ENCODE peak calls at places on chromosomes 11 and 22, in nine cellular contexts. I is A549, O is GM12878, J is ovary, P is suprapubic skin, F is esophagus muscularis mucosa, C is tibial nerve, Y is HepG2, G is stomach. N is an unnamed sample.

GRCh38 chr11:85694385-85694980 is 8.5 kb upstream of the CCDC89 start:
- DNase-seq in I (peak), O (no peak), J (no peak), P (no peak), F (no peak), C (no peak), Y (peak), G (no peak), N (no peak)

GRCh38 chr11:110565690-110566336 is 136.1 kb downstream of the FDX1 start:
- DNase-seq in I (no peak), O (no peak), J (no peak), P (no peak), F (no peak), C (no peak), Y (no peak), G (peak), N (no peak)

GRCh38 chr11:78787696-78788095 is 213.0 kb upstream of the NARS2 start:
- DNase-seq in I (no peak), O (no peak), J (no peak), P (no peak), F (no peak), C (no peak), Y (no peak), G (no peak), N (no peak)

GRCh38 chr22:39013923-39014722 is at the start of gene APOBEC3C:
- DNase-seq in I (peak), O (peak), J (peak), P (peak), F (peak), C (peak), Y (peak), G (peak), N (peak)

GRCh38 chr11:83865636-83866461 is 579.7 kb upstream of the CCDC90B start:
- DNase-seq in I (no peak), O (no peak), J (no peak), P (no peak), F (no peak), C (no peak), Y (no peak), G (no peak), N (no peak)

GRCh38 chr22:40111451-40111850 is 66.3 kb upstream of the TNRC6B start:
- DNase-seq in I (no peak), O (no peak), J (no peak), P (no peak), F (no peak), C (no peak), Y (no peak), G (no peak), N (no peak)

GRCh38 chr22:39917776-39918493 is 17.1 kb downstream of the GRAP2 start:
- DNase-seq in I (no peak), O (no peak), J (no peak), P (no peak), F (peak), C (no peak), Y (no peak), G (no peak), N (no peak)

GRCh38 chr11:116696381-116696941 is 76.3 kb downstream of the BUD13 start:
- DNase-seq in I (no peak), O (no peak), J (no peak), P (peak), F (peak), C (no peak), Y (no peak), G (peak), N (no peak)

GRCh38 chr11:15824060-15824459 is 532.3 kb downstream of the SOX6 start:
- DNase-seq in I (no peak), O (no peak), J (no peak), P (no peak), F (no peak), C (no peak), Y (no peak), G (no peak), N (no peak)

GRCh38 chr11:26109658-26110393 is 222.1 kb upstream of the ANO3 start:
- DNase-seq in I (no peak), O (no peak), J (no peak), P (no peak), F (no peak), C (no peak), Y (no peak), G (no peak), N (no peak)

GRCh38 chr22:44383652-44384562 is 71.2 kb upstream of the SHISAL1 start:
- DNase-seq in I (no peak), O (no peak), J (no peak), P (peak), F (no peak), C (no peak), Y (no peak), G (no peak), N (no peak)

GRCh38 chr11:64245401-64245796 is 1.3 kb downstream of the PPP1R14B start:
- DNase-seq in I (no peak), O (no peak), J (peak), P (no peak), F (no peak), C (no peak), Y (no peak), G (peak), N (peak)

GRCh38 chr11:72821920-72822799 is 7.9 kb downstream of the ATG16L2 start:
- DNase-seq in I (peak), O (peak), J (peak), P (peak), F (no peak), C (peak), Y (peak), G (peak), N (peak)

GRCh38 chr11:72823105-72823804 is 9.0 kb downstream of the ATG16L2 start:
- DNase-seq in I (no peak), O (no peak), J (no peak), P (no peak), F (no peak), C (no peak), Y (no peak), G (no peak), N (no peak)

GRCh38 chr11:72818971-72819370 is 4.8 kb downstream of the ATG16L2 start:
- DNase-seq in I (no peak), O (no peak), J (no peak), P (no peak), F (no peak), C (no peak), Y (no peak), G (no peak), N (no peak)

GRCh38 chr11:72820439-72821139 is 6.4 kb downstream of the ATG16L2 start:
- DNase-seq in I (no peak), O (no peak), J (no peak), P (no peak), F (no peak), C (no peak), Y (no peak), G (no peak), N (no peak)

GRCh38 chr11:72821221-72821919 is 7.2 kb downstream of the ATG16L2 start:
- DNase-seq in I (no peak), O (no peak), J (no peak), P (peak), F (no peak), C (no peak), Y (no peak), G (peak), N (peak)
- TF ChIP-seq EP300 in I (no peak), O (no peak), J (no peak), P (no peak), F (no peak), C (no peak), Y (no peak), G (no peak), N (no peak)

GRCh38 chr11:73275381-73275750 is 3.2 kb downstream of the P2RY6 start:
- DNase-seq in I (no peak), O (no peak), J (no peak), P (peak), F (no peak), C (peak), Y (no peak), G (no peak), N (no peak)

GRCh38 chr11:73277467-73277866 is 5.3 kb downstream of the P2RY6 start:
- DNase-seq in I (no peak), O (no peak), J (no peak), P (no peak), F (no peak), C (no peak), Y (no peak), G (no peak), N (no peak)

GRCh38 chr11:73272680-73273038 is 521 bp downstream of the P2RY6 start:
- DNase-seq in I (no peak), O (no peak), J (no peak), P (no peak), F (no peak), C (no peak), Y (no peak), G (peak), N (no peak)

GRCh38 chr11:73273246-73273890 is 1.2 kb downstream of the P2RY6 start:
- DNase-seq in I (no peak), O (no peak), J (no peak), P (peak), F (no peak), C (peak), Y (no peak), G (peak), N (no peak)

DNA sequence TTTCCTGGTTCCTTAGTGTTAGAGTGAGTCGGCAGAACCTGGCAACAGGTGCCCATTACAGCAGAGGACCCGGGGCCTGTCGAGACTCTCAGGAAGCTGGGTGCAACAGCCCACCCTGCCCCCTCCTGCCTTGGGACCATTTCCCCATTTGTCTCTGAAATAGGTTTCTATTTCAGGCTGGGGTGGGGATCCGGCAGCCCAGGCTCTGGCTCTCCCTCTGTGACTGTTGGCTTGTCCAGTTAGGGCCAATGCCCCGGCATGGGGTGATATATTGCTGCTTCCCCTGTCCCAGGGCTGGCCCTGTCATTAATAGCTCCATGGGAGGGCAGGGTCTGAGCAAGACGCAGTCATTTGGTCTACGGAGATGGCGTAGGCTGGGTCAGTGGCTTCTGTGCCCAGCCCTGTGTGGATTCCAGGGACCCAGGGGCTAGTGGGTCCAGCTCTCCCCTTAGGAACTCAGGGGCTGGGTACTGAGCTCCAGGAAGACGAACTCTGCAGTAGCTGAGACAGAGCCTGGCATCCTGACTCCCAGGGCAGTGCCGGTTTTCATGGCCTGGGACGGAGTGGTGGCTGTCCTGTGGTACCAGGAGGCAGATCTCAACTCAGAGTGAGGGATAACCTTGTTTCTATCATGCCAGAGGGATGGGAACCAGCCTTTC is 2.7 kb downstream of the P2RY6 start:
- DNase-seq in I (no peak), O (no peak), J (no peak), P (peak), F (no peak), C (peak), Y (no peak), G (no peak), N (no peak)
- H3K4me3 ChIP-seq in I (no peak), O (no peak), J (no peak), P (no peak), F (peak), C (peak), Y (no peak), G (no peak), N (no peak)

GRCh38 chr11:120089036-120090001 is 48.6 kb downstream of the TRIM29 start:
- DNase-seq in I (no peak), O (no peak), J (no peak), P (no peak), F (no peak), C (no peak), Y (no peak), G (peak), N (no peak)
- TF ChIP-seq EP300 in I (no peak), O (no peak), J (no peak), P (no peak), F (no peak), C (no peak), Y (no peak), G (no peak), N (no peak)

GRCh38 chr22:30607939-30608338 is 965 bp downstream of the TCN2 start:
- DNase-seq in I (no peak), O (no peak), J (no peak), P (no peak), F (no peak), C (no peak), Y (no peak), G (no peak), N (no peak)
- H3K4me3 ChIP-seq in I (no peak), O (peak), J (no peak), P (peak), F (peak), C (peak), Y (no peak), G (peak), N (no peak)

DNA sequence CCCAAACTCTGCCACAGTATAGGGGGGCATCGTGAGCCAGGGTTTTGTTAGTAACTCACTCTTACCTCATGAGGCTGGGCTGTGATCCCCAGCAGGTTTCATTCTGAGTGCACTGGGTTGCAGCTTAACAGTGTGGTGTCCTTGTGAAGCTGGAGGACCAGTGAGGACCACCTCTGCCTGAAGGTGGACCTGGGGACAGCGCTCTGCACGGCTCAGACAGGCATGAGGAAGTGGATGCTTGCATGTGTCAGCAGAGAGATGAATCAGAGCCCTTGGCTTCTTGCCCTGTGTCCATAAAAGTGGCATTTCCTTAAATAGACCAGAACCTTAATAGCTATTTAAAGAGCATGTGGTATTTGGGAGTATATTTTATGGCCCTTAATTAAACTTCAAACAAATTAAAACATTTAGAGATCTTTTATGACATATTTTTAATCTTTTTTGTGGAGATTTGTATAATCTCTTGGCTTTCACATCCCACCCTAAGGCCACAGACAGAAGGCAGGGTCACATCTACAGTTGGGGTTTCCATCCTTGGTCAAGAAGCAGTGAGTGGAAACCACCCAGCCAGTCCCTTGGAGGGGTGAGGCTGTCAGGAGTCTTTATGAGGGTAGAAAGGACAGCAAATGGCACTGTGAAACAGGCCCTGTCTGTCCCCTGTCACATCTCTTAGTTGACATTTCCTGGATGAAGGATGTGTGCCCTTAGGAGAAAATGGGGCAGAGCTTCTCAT is 24.8 kb upstream of the ADORA2A start:
- DNase-seq in I (peak), O (peak), J (peak), P (peak), F (no peak), C (no peak), Y (peak), G (peak), N (peak)
- TF ChIP-seq EP300 in I (no peak), O (peak), J (no peak), P (no peak), F (no peak), C (no peak), Y (no peak), G (no peak), N (peak)

DNA sequence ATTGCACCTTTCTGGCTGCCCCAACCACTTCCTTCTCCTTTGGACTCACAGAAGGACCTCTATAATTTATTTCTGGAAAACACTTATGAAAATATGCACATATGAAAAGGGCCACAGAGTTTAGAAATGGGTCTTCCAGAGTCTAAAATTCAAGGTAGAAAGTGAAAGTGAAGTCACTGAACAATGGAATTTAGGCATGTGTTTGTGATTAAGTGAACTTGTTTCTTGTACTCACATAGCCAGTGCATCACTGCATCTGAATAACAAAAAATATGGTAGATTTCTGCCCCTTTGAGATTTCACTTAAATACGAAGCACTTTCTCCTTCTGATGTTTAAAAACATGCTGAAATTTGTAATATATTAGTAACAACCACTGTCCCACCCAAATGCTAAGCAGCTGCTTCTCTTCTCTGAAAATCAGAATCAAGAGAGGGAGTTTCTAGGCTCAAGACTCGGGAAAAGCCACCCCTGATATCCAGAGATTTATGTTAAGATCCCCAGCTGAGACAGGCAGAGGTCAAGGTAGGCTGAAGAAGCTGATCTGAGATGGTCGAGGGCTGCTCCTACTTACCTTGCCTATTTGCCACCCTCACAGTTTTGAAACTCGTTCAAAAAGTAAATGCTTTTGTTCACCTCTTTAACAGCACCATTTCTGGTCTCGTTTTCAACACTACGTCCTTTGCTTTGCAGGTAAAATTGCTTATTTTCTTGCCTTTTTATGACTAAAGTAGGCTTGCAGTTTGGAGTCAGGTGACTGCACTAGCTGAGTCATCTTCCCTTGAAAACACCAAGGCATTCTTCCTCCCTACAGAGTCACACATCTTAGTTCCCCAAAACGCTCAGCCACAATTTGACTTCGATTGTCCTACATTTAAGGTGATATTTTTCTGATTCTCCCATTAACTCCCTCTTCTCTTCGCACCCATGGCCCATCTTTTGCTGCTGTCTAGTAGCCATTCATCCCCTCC is at the start of gene XKR3:
- DNase-seq in I (no peak), O (peak), J (no peak), P (no peak), F (no peak), C (no peak), Y (no peak), G (no peak), N (no peak)
- H3K4me3 ChIP-seq in I (no peak), O (peak), J (no peak), P (no peak), F (peak), C (no peak), Y (peak), G (no peak), N (no peak)

DNA sequence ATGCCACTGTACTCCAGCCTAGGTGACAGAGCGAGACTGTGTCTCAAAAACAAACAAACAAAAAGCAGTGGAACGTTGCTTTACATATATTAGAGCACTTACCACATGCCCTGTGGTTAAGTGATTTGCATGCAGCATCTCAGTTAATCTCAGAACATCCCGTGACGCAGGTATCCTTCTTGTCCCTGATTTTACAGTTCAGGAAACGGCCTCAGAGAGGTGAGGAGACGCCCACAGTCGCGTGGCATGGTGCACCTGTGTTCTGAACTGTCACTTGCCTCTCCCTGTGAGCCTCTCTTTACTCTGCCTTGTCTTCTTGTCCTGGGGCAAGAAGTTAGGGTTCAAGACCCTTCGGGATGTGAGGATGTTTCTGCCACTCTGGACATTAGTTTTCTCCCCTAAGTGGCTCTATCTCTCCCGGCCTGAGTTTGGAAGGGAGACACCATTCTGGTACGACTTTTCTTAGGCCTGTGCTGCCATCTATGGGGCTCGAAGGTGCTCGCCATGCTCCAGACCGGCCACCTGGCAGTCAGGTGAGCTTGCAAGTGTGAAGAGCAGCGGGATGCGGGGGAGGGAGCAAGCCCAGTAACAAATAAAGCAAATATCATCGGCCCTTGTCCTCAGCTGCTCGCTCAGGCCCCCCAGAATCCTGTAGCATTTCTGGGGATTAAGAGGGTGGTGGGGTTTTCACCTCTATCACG is 25.6 kb downstream of the YWHAH start:
- DNase-seq in I (peak), O (no peak), J (peak), P (no peak), F (no peak), C (no peak), Y (peak), G (peak), N (peak)
- TF ChIP-seq EP300 in I (no peak), O (no peak), J (no peak), P (no peak), F (no peak), C (no peak), Y (no peak), G (no peak), N (no peak)

GRCh38 chr11:122037911-122038310 is 78.1 kb downstream of the BLID start:
- DNase-seq in I (no peak), O (no peak), J (no peak), P (no peak), F (no peak), C (no peak), Y (no peak), G (no peak), N (no peak)

GRCh38 chr11:122038543-122038942 is 77.5 kb downstream of the BLID start:
- DNase-seq in I (no peak), O (no peak), J (no peak), P (no peak), F (no peak), C (no peak), Y (no peak), G (no peak), N (no peak)

GRCh38 chr11:122044086-122044485 is 71.9 kb downstream of the BLID start:
- DNase-seq in I (no peak), O (no peak), J (no peak), P (no peak), F (no peak), C (no peak), Y (no peak), G (no peak), N (no peak)

GRCh38 chr11:122042981-122043380 is 73.0 kb downstream of the BLID start:
- DNase-seq in I (no peak), O (no peak), J (no peak), P (no peak), F (no peak), C (no peak), Y (no peak), G (no peak), N (no peak)

DNA sequence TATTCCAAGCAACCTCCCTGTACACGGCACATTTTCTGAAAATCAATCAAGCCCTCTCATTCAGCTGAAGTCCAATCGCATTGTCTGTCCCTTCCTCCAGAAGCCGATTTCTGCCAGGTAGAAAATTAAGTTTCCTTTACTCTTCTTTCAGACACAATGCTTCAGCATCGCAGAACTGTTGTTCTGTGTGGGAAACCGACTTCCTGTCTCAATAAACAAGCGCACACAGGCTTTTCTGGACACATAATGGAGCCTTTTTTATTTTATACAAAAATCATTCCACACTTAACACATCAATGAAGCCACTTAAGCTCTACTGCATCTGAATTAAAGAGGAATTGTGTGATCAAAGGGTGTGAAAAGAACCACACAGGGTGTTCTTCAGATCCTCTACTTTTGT is 75.5 kb downstream of the BLID start:
- DNase-seq in I (no peak), O (no peak), J (no peak), P (no peak), F (no peak), C (no peak), Y (no peak), G (no peak), N (no peak)
- H3K4me3 ChIP-seq in I (no peak), O (no peak), J (no peak), P (no peak), F (peak), C (peak), Y (no peak), G (no peak), N (no peak)